ENCODE peak calls at places on chromosomes 3 and 15, in seven cellular contexts. One of them, this sample, is unnamed.

GRCh38 chr3:127692501-127693335 is 20.0 kb downstream of the ABTB1 start:
- DNase-seq in right lobe of liver: peak
- DNase-seq in tibial artery: no peak
- DNase-seq in AG04450: no peak
- DNase-seq in uterus: no peak
- DNase-seq in tibial nerve: no peak
- DNase-seq in CD8-positive, alpha-beta T cell: no peak
- DNase-seq in this sample: no peak

GRCh38 chr15:81544385-81544784 is 170.4 kb upstream of the TMC3 start:
- DNase-seq in CD8-positive, alpha-beta T cell: no peak
- DNase-seq in tibial artery: no peak
- DNase-seq in AG04450: no peak
- DNase-seq in uterus: no peak
- DNase-seq in tibial nerve: no peak
- DNase-seq in right lobe of liver: no peak
- DNase-seq in this sample: no peak

GRCh38 chr3:172057624-172058023 is 18.2 kb downstream of the FNDC3B start:
- DNase-seq in AG04450: no peak
- DNase-seq in tibial artery: no peak
- DNase-seq in CD8-positive, alpha-beta T cell: no peak
- DNase-seq in tibial nerve: no peak
- DNase-seq in right lobe of liver: no peak
- DNase-seq in uterus: no peak
- DNase-seq in this sample: no peak

GRCh38 chr3:9255976-9256375 is 6.5 kb upstream of the SRGAP3 start:
- DNase-seq in CD8-positive, alpha-beta T cell: no peak
- DNase-seq in uterus: no peak
- DNase-seq in AG04450: no peak
- DNase-seq in tibial artery: no peak
- DNase-seq in tibial nerve: no peak
- DNase-seq in right lobe of liver: no peak
- DNase-seq in this sample: no peak

GRCh38 chr3:184619348-184619747 is 57.8 kb downstream of the EPHB3 start:
- DNase-seq in CD8-positive, alpha-beta T cell: no peak
- DNase-seq in tibial nerve: no peak
- DNase-seq in right lobe of liver: no peak
- DNase-seq in tibial artery: no peak
- DNase-seq in AG04450: no peak
- DNase-seq in uterus: peak
- DNase-seq in this sample: no peak

GRCh38 chr15:57031605-57032004 is 113.2 kb downstream of the TCF12 start:
- DNase-seq in tibial artery: peak
- DNase-seq in CD8-positive, alpha-beta T cell: no peak
- DNase-seq in right lobe of liver: no peak
- DNase-seq in tibial nerve: peak
- DNase-seq in AG04450: no peak
- DNase-seq in uterus: peak
- DNase-seq in this sample: no peak

GRCh38 chr3:43038010-43038409 is 58.9 kb downstream of the GASK1A start:
- DNase-seq in tibial artery: no peak
- DNase-seq in uterus: no peak
- DNase-seq in tibial nerve: no peak
- DNase-seq in CD8-positive, alpha-beta T cell: no peak
- DNase-seq in right lobe of liver: no peak
- DNase-seq in AG04450: no peak
- DNase-seq in this sample: no peak

GRCh38 chr3:29764059-29764458 is 483.2 kb downstream of the RBMS3 start:
- DNase-seq in tibial nerve: no peak
- DNase-seq in tibial artery: no peak
- DNase-seq in right lobe of liver: no peak
- DNase-seq in CD8-positive, alpha-beta T cell: no peak
- DNase-seq in AG04450: peak
- DNase-seq in uterus: no peak
- DNase-seq in this sample: no peak

GRCh38 chr3:38723569-38724391 is 74.3 kb upstream of the SCN5A start:
- DNase-seq in right lobe of liver: no peak
- DNase-seq in tibial artery: no peak
- DNase-seq in AG04450: no peak
- DNase-seq in tibial nerve: no peak
- DNase-seq in CD8-positive, alpha-beta T cell: no peak
- DNase-seq in uterus: no peak
- DNase-seq in this sample: no peak

GRCh38 chr15:50440932-50441331 is 16.7 kb downstream of the USP8 start:
- DNase-seq in tibial artery: no peak
- DNase-seq in CD8-positive, alpha-beta T cell: no peak
- DNase-seq in tibial nerve: no peak
- DNase-seq in right lobe of liver: no peak
- DNase-seq in uterus: no peak
- DNase-seq in AG04450: no peak
- DNase-seq in this sample: no peak

GRCh38 chr3:73045391-73045790 is 16.1 kb upstream of the EBLN2 start:
- DNase-seq in tibial nerve: no peak
- DNase-seq in AG04450: no peak
- DNase-seq in tibial artery: no peak
- DNase-seq in uterus: no peak
- DNase-seq in right lobe of liver: no peak
- DNase-seq in CD8-positive, alpha-beta T cell: no peak
- DNase-seq in this sample: no peak

GRCh38 chr3:11305509-11305908 is 33.3 kb downstream of the ATG7 start:
- DNase-seq in tibial artery: no peak
- DNase-seq in CD8-positive, alpha-beta T cell: no peak
- DNase-seq in right lobe of liver: no peak
- DNase-seq in tibial nerve: no peak
- DNase-seq in AG04450: no peak
- DNase-seq in uterus: no peak
- DNase-seq in this sample: no peak

GRCh38 chr3:177813322-177813721 is 616.0 kb upstream of the TBL1XR1 start:
- DNase-seq in tibial artery: no peak
- DNase-seq in uterus: peak
- DNase-seq in CD8-positive, alpha-beta T cell: no peak
- DNase-seq in tibial nerve: peak
- DNase-seq in right lobe of liver: no peak
- DNase-seq in AG04450: no peak
- DNase-seq in this sample: no peak

GRCh38 chr3:69683076-69683806 is 56.0 kb upstream of the MITF start:
- DNase-seq in right lobe of liver: no peak
- DNase-seq in CD8-positive, alpha-beta T cell: no peak
- DNase-seq in tibial artery: no peak
- DNase-seq in AG04450: no peak
- DNase-seq in uterus: no peak
- DNase-seq in tibial nerve: no peak
- DNase-seq in this sample: no peak

GRCh38 chr3:48565591-48566400 is 2.2 kb upstream of the UCN2 start:
- DNase-seq in CD8-positive, alpha-beta T cell: no peak
- DNase-seq in AG04450: no peak
- DNase-seq in uterus: no peak
- DNase-seq in tibial nerve: no peak
- DNase-seq in right lobe of liver: no peak
- DNase-seq in tibial artery: no peak
- DNase-seq in this sample: peak

GRCh38 chr15:36501063-36501678 is 78.3 kb upstream of the CDIN1 start:
- DNase-seq in CD8-positive, alpha-beta T cell: no peak
- DNase-seq in AG04450: peak
- DNase-seq in uterus: peak
- DNase-seq in right lobe of liver: no peak
- DNase-seq in tibial artery: no peak
- DNase-seq in tibial nerve: peak
- DNase-seq in this sample: peak

GRCh38 chr3:52471371-52472238 is 16.2 kb downstream of the NISCH start:
- DNase-seq in AG04450: no peak
- DNase-seq in CD8-positive, alpha-beta T cell: no peak
- DNase-seq in uterus: peak
- DNase-seq in tibial nerve: peak
- DNase-seq in tibial artery: peak
- DNase-seq in right lobe of liver: peak
- DNase-seq in this sample: peak

GRCh38 chr15:79615754-79616153 is 183.6 kb downstream of the MINAR1 start:
- DNase-seq in uterus: no peak
- DNase-seq in right lobe of liver: no peak
- DNase-seq in AG04450: no peak
- DNase-seq in CD8-positive, alpha-beta T cell: no peak
- DNase-seq in tibial nerve: no peak
- DNase-seq in tibial artery: no peak
- DNase-seq in this sample: no peak

GRCh38 chr15:26873846-26874245 is 7.0 kb downstream of the GABRA5 start:
- DNase-seq in AG04450: no peak
- DNase-seq in CD8-positive, alpha-beta T cell: no peak
- DNase-seq in tibial artery: peak
- DNase-seq in uterus: no peak
- DNase-seq in tibial nerve: no peak
- DNase-seq in right lobe of liver: no peak
- DNase-seq in this sample: no peak

GRCh38 chr3:43094851-43095250 is 11.0 kb downstream of the POMGNT2 start:
- DNase-seq in right lobe of liver: no peak
- DNase-seq in uterus: no peak
- DNase-seq in tibial nerve: no peak
- DNase-seq in AG04450: no peak
- DNase-seq in tibial artery: no peak
- DNase-seq in CD8-positive, alpha-beta T cell: no peak
- DNase-seq in this sample: no peak

GRCh38 chr3:25449857-25450256 is 21.8 kb downstream of the RARB start:
- DNase-seq in uterus: no peak
- DNase-seq in tibial artery: no peak
- DNase-seq in right lobe of liver: no peak
- DNase-seq in tibial nerve: no peak
- DNase-seq in AG04450: no peak
- DNase-seq in CD8-positive, alpha-beta T cell: no peak
- DNase-seq in this sample: no peak

GRCh38 chr15:93179704-93180103 is 90.7 kb upstream of the RGMA start:
- DNase-seq in right lobe of liver: no peak
- DNase-seq in uterus: no peak
- DNase-seq in CD8-positive, alpha-beta T cell: no peak
- DNase-seq in tibial artery: no peak
- DNase-seq in tibial nerve: no peak
- DNase-seq in AG04450: no peak
- DNase-seq in this sample: no peak

GRCh38 chr3:66800941-66801545 is 197.1 kb upstream of the KBTBD8 start:
- DNase-seq in AG04450: peak
- DNase-seq in CD8-positive, alpha-beta T cell: no peak
- DNase-seq in right lobe of liver: no peak
- DNase-seq in tibial nerve: no peak
- DNase-seq in tibial artery: no peak
- DNase-seq in uterus: no peak
- DNase-seq in this sample: no peak

GRCh38 chr3:104519968-104520655 is 846.6 kb upstream of the ALCAM start:
- DNase-seq in uterus: no peak
- DNase-seq in CD8-positive, alpha-beta T cell: no peak
- DNase-seq in tibial nerve: no peak
- DNase-seq in tibial artery: no peak
- DNase-seq in AG04450: no peak
- DNase-seq in right lobe of liver: no peak
- DNase-seq in this sample: no peak

GRCh38 chr3:186257866-186258265 is 104.2 kb downstream of the DGKG start:
- DNase-seq in CD8-positive, alpha-beta T cell: no peak
- DNase-seq in right lobe of liver: no peak
- DNase-seq in AG04450: no peak
- DNase-seq in tibial artery: no peak
- DNase-seq in uterus: no peak
- DNase-seq in tibial nerve: no peak
- DNase-seq in this sample: no peak

GRCh38 chr15:70593795-70594194 is 169.6 kb downstream of the UACA start:
- DNase-seq in tibial artery: no peak
- DNase-seq in uterus: no peak
- DNase-seq in AG04450: no peak
- DNase-seq in CD8-positive, alpha-beta T cell: no peak
- DNase-seq in right lobe of liver: no peak
- DNase-seq in tibial nerve: no peak
- DNase-seq in this sample: no peak

GRCh38 chr3:187718802-187719201 is 16.4 kb upstream of the RTP2 start:
- DNase-seq in right lobe of liver: no peak
- DNase-seq in tibial nerve: no peak
- DNase-seq in AG04450: no peak
- DNase-seq in tibial artery: no peak
- DNase-seq in uterus: no peak
- DNase-seq in CD8-positive, alpha-beta T cell: no peak
- DNase-seq in this sample: no peak

GRCh38 chr3:127729556-127730056 is 56.9 kb downstream of the ABTB1 start:
- DNase-seq in tibial artery: no peak
- DNase-seq in CD8-positive, alpha-beta T cell: no peak
- DNase-seq in right lobe of liver: no peak
- DNase-seq in tibial nerve: no peak
- DNase-seq in uterus: no peak
- DNase-seq in AG04450: no peak
- DNase-seq in this sample: no peak

GRCh38 chr15:66212471-66212870 is 41.1 kb downstream of the MEGF11 start:
- DNase-seq in tibial nerve: no peak
- DNase-seq in tibial artery: no peak
- DNase-seq in right lobe of liver: no peak
- DNase-seq in AG04450: no peak
- DNase-seq in uterus: no peak
- DNase-seq in CD8-positive, alpha-beta T cell: no peak
- DNase-seq in this sample: no peak

DNA sequence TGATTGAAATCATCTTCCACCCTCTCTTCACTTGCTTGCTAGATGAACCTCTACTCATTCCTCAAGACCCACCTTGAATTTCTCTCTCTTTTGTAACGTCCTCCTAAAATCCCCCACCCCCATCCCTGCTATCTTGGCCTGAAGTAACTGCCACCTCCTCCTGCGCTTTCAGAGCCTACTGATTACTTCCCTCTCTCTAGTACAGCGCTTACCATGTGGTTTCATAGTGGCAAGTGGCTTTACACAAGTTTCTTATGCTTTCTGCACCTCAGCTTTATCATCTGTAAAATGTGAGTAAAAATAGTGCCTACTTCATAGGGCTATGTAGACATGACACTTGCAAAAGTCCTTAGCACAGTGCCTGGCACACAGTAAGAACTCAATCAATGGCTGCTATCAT is 28.7 kb upstream of the DAZL start:
- DNase-seq in uterus: no peak
- DNase-seq in right lobe of liver: no peak
- DNase-seq in AG04450: no peak
- DNase-seq in CD8-positive, alpha-beta T cell: no peak
- DNase-seq in tibial artery: no peak
- DNase-seq in tibial nerve: no peak
- DNase-seq in this sample: no peak
- H3K27ac ChIP-seq in uterus: no peak
- H3K27ac ChIP-seq in right lobe of liver: no peak
- H3K27ac ChIP-seq in AG04450: no peak
- H3K27ac ChIP-seq in CD8-positive, alpha-beta T cell: no peak
- H3K27ac ChIP-seq in tibial artery: no peak
- H3K27ac ChIP-seq in tibial nerve: no peak
- H3K27ac ChIP-seq in this sample: no peak

GRCh38 chr3:16060358-16060852 is 114.1 kb upstream of the GALNT15 start:
- DNase-seq in tibial artery: peak
- DNase-seq in uterus: peak
- DNase-seq in right lobe of liver: peak
- DNase-seq in tibial nerve: peak
- DNase-seq in AG04450: peak
- DNase-seq in CD8-positive, alpha-beta T cell: no peak
- DNase-seq in this sample: peak
- TF ChIP-seq CTCF in tibial artery: no peak
- TF ChIP-seq CTCF in uterus: no peak
- TF ChIP-seq CTCF in right lobe of liver: peak
- TF ChIP-seq CTCF in tibial nerve: no peak
- TF ChIP-seq CTCF in AG04450: peak
- TF ChIP-seq CTCF in CD8-positive, alpha-beta T cell: no peak
- TF ChIP-seq CTCF in this sample: no peak

GRCh38 chr3:58036287-58037032 is 28.2 kb downstream of the FLNB start:
- DNase-seq in tibial nerve: no peak
- DNase-seq in AG04450: no peak
- DNase-seq in uterus: no peak
- DNase-seq in tibial artery: no peak
- DNase-seq in CD8-positive, alpha-beta T cell: no peak
- DNase-seq in right lobe of liver: no peak
- DNase-seq in this sample: no peak
- H3K27ac ChIP-seq in tibial nerve: no peak
- H3K27ac ChIP-seq in AG04450: no peak
- H3K27ac ChIP-seq in uterus: peak
- H3K27ac ChIP-seq in tibial artery: peak
- H3K27ac ChIP-seq in CD8-positive, alpha-beta T cell: no peak
- H3K27ac ChIP-seq in right lobe of liver: no peak
- H3K27ac ChIP-seq in this sample: peak

GRCh38 chr3:5305681-5305983 is 118.1 kb downstream of the EDEM1 start:
- DNase-seq in uterus: no peak
- DNase-seq in right lobe of liver: no peak
- DNase-seq in AG04450: no peak
- DNase-seq in CD8-positive, alpha-beta T cell: no peak
- DNase-seq in tibial nerve: no peak
- DNase-seq in tibial artery: no peak
- DNase-seq in this sample: no peak
- TF ChIP-seq CTCF in uterus: no peak
- TF ChIP-seq CTCF in right lobe of liver: no peak
- TF ChIP-seq CTCF in AG04450: no peak
- TF ChIP-seq CTCF in CD8-positive, alpha-beta T cell: no peak
- TF ChIP-seq CTCF in tibial nerve: no peak
- TF ChIP-seq CTCF in tibial artery: no peak
- TF ChIP-seq CTCF in this sample: no peak

This sample was measured in RWPE1.